ENCODE peak calls at places on chromosome 17, in seven cellular contexts. P is WTC11, Z is psoas muscle, D is IMR-90, J is cardiac muscle cell, U is dorsolateral prefrontal cortex, Y is uterus. M is an unnamed sample.

GRCh38 chr17:57296231-57296630 is 39.9 kb downstream of the MSI2 start:
- DNase-seq in P (no peak), Z (no peak), D (no peak), J (no peak), U (no peak), Y (no peak), M (no peak)

GRCh38 chr17:65163990-65164495 is 26.9 kb downstream of the RGS9 start:
- DNase-seq in P (no peak), Z (no peak), D (peak), J (no peak), U (no peak), Y (no peak), M (no peak)

GRCh38 chr17:269616-270514 is 82.7 kb downstream of the RPH3AL start:
- DNase-seq in P (no peak), Z (no peak), D (no peak), J (no peak), U (peak), Y (peak), M (no peak)

GRCh38 chr17:55323518-55324295 is 58.9 kb downstream of the HLF start:
- DNase-seq in P (no peak), Z (no peak), D (no peak), J (no peak), U (no peak), Y (no peak), M (no peak)

GRCh38 chr17:18187226-18187625 is 3.6 kb downstream of the ALKBH5 start:
- DNase-seq in P (no peak), Z (no peak), D (no peak), J (no peak), U (no peak), Y (no peak), M (no peak)

GRCh38 chr17:68497885-68498319 is 14.3 kb upstream of the PRKAR1A start:
- DNase-seq in P (no peak), Z (no peak), D (no peak), J (no peak), U (no peak), Y (no peak), M (no peak)

GRCh38 chr17:81733507-81734404 is 21.7 kb downstream of the SLC25A10 start:
- DNase-seq in P (peak), Z (peak), D (peak), J (peak), U (peak), Y (peak), M (peak)

GRCh38 chr17:73956595-73957465 is 246.6 kb upstream of the RPL38 start:
- DNase-seq in P (peak), Z (no peak), D (no peak), J (peak), U (peak), Y (no peak), M (peak)

GRCh38 chr17:40168262-40168832 is 8.9 kb upstream of the RAPGEFL1 start:
- DNase-seq in P (no peak), Z (no peak), D (peak), J (peak), U (no peak), Y (no peak), M (no peak)

GRCh38 chr17:33492731-33493260 is 199.7 kb upstream of the ASIC2 start:
- DNase-seq in P (no peak), Z (no peak), D (no peak), J (no peak), U (no peak), Y (no peak), M (no peak)

GRCh38 chr17:29080323-29080722 is 37.4 kb downstream of the PIPOX start:
- DNase-seq in P (no peak), Z (no peak), D (no peak), J (no peak), U (no peak), Y (no peak), M (no peak)

GRCh38 chr17:19897901-19898300 is 30.2 kb upstream of the ULK2 start:
- DNase-seq in P (no peak), Z (no peak), D (peak), J (no peak), U (no peak), Y (no peak), M (no peak)

GRCh38 chr17:27630607-27631408 is at the start of gene LGALS9:
- DNase-seq in P (no peak), Z (no peak), D (peak), J (no peak), U (no peak), Y (no peak), M (no peak)

GRCh38 chr17:65394811-65395472 is 166.5 kb downstream of the AXIN2 start:
- DNase-seq in P (no peak), Z (no peak), D (no peak), J (no peak), U (no peak), Y (no peak), M (no peak)

GRCh38 chr17:62882878-62883277 is 74.8 kb upstream of the MARCHF10 start:
- DNase-seq in P (no peak), Z (no peak), D (peak), J (no peak), U (no peak), Y (no peak), M (no peak)

GRCh38 chr17:72901098-72901497 is 191.4 kb downstream of the SLC39A11 start:
- DNase-seq in P (no peak), Z (no peak), D (no peak), J (no peak), U (no peak), Y (no peak), M (no peak)

GRCh38 chr17:81044764-81045589 is 10.0 kb downstream of the BAIAP2 start:
- DNase-seq in P (no peak), Z (peak), D (peak), J (no peak), U (no peak), Y (peak), M (no peak)

GRCh38 chr17:18139949-18140348 is 31.4 kb downstream of the MYO15A start:
- DNase-seq in P (peak), Z (no peak), D (peak), J (no peak), U (no peak), Y (no peak), M (no peak)

GRCh38 chr17:38600416-38600815 is 5.3 kb downstream of the SRCIN1 start:
- DNase-seq in P (no peak), Z (no peak), D (no peak), J (no peak), U (no peak), Y (no peak), M (no peak)

GRCh38 chr17:1730345-1731193 is 6.1 kb downstream of the WDR81 start:
- DNase-seq in P (no peak), Z (peak), D (peak), J (no peak), U (no peak), Y (peak), M (no peak)

GRCh38 chr17:7560172-7561027 is 1.3 kb upstream of the SENP3 start:
- DNase-seq in P (peak), Z (peak), D (peak), J (peak), U (peak), Y (peak), M (peak)
- TF ChIP-seq CTCF in P (peak), Z (peak), D (peak), J (peak), U (no peak), Y (peak), M (peak)

DNA sequence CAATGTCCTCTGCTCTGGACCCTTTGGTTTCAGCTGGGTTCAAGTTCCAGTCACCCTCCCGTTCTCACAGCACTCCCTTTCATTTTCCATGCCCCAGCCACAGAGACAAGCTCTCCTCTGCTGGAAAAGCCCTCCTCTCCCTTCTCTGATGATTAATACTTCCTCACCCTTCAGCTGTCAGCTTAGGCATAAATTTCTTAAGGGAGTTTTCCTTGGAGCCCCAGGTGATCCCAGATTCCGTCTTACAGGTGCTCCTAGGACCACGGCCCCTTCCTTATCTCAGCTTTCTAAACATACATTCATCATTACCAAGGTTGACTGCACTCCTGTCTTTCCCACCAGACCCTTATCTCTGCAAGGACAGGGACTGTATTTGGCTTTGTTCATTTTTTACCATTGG is 10.4 kb downstream of the CHAD start:
- DNase-seq in P (no peak), Z (no peak), D (no peak), J (no peak), U (no peak), Y (no peak), M (no peak)
- TF ChIP-seq CTCF in P (no peak), Z (no peak), D (no peak), J (no peak), U (no peak), Y (no peak), M (no peak)

DNA sequence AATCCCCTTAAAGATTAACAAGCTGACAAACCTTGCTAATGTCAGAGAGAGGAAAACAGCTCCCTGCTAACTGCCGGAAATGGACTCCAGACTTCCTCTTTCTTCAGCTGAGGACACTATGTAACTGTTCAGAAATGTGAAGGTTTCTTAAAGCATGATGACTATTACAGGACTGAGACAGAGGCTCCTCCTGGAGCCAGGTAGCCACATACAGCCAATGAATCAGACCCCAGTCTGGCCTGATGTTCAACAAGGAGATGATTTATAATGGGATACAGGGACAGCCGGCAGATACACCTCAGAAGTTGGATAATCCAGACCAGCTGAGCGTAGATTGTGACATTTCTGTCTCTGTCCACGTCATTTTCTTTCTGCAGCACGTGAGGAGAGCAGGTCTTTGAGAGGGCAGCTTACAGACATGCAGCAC is 216.2 kb downstream of the HS3ST3A1 start:
- DNase-seq in P (no peak), Z (no peak), D (peak), J (no peak), U (no peak), Y (no peak), M (no peak)
- TF ChIP-seq CTCF in P (no peak), Z (no peak), D (no peak), J (no peak), U (no peak), Y (no peak), M (no peak)

DNA sequence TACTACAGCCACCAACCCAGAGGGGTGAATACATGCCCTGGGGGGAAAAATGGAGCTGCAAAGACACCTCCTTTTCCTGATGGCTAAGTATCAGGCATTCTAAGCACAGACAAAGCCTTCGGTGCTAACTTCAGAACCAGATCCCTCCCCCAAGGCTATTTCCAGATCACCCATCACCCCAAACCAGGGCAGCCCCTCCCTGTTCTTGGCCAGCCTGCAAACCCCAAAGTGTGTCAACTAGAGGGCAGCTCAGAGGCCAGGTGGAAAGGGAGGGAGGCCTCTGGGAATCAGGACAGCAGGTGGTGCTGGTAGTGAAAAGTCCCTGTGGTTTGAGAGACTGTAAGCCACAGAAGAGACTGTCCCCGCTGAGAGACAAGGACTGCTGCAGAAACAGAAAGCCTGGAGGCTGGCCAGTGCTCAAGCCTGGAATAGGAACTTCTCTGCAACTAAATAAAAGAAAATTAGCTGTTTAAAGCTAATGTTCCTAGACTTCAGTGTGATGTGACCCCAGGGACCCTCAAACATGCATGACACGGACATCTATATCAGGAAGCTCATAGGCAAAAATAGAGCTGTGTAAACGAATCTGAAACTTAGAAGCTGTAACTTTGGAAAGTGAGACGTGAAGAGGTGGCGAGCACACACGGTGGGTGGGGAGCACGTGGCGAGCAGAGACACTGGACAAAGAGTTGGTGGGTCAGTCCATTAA is 9.1 kb downstream of the TUBG1 start:
- DNase-seq in P (peak), Z (peak), D (no peak), J (peak), U (no peak), Y (peak), M (peak)
- TF ChIP-seq CTCF in P (no peak), Z (peak), D (peak), J (peak), U (no peak), Y (no peak), M (peak)

DNA sequence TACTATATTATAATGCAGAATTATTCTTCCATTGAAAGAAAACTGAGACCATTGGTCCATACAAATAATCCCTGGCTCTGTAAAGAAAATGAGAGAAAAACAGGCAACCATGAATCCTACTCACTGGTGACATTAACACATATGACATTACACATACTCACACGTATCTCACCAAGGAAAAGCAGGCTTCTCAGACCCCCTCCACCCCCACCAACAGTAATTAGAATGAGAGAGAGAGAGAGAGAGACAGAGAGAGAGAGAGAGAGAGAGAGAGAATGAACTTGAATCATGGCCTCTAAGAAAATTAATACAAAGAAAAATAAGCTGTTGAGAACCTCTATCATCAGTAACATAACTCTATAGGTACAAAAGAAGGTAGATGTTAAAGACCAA is 132.0 kb downstream of the SNX11 start:
- DNase-seq in P (no peak), Z (no peak), D (no peak), J (no peak), U (no peak), Y (no peak), M (no peak)
- TF ChIP-seq CTCF in P (no peak), Z (no peak), D (no peak), J (no peak), U (no peak), Y (no peak), M (no peak)

GRCh38 chr17:79147791-79148506 is 73.3 kb downstream of the ENGASE start:
- DNase-seq in P (no peak), Z (no peak), D (no peak), J (no peak), U (no peak), Y (no peak), M (no peak)
- TF ChIP-seq CTCF in P (no peak), Z (no peak), D (no peak), J (no peak), U (no peak), Y (no peak), M (no peak)

DNA sequence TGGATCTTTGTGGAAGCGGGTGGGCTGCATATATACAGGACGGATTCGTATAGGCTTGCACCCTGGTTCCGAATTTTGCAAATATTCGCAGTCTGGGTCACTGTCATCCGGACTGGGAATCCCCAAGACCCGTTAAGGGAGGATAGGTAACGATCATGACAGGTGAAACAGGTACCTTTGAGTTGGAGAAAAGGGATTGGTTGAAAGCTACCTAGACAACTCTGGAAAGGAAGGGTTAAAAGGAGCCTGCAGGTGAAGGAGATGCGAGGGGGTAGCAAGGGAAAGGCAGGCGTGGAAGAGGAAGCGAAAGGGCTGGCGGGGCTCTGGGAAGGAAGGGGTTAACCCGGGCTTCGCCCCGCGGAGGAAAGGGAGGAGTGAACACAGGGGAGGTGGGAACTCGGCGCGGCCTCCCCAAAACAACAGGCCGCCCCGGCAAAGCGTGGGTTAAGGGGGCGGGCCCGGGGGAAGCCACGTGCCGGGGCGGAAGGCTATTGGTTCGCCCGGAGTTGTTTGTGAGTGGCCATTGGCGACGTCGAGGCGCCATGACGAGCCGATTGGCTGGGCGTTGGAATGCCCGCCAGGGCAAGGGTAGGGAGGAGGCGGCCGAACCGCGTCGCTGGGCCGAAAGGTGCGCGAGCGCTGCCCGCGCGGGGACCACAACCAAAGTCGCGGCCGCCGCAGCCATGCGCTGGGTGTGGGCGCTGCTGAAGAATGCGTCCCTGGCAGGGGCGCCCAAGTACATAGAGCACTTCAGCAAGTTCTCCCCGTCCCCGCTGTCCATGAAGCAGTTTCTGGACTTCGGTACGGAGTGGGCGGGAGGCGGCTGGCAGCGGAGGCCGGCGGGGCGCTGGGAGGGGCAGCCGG is at the start of gene PDK2:
- DNase-seq in P (peak), Z (peak), D (peak), J (peak), U (peak), Y (peak), M (peak)
- TF ChIP-seq CTCF in P (no peak), Z (no peak), D (no peak), J (no peak), U (no peak), Y (no peak), M (no peak)

GRCh38 chr17:75632428-75632827 is 806 bp upstream of the SMIM5 start:
- DNase-seq in P (no peak), Z (peak), D (no peak), J (no peak), U (no peak), Y (no peak), M (no peak)

GRCh38 chr17:75634754-75635609 is 1.7 kb downstream of the SMIM5 start:
- DNase-seq in P (no peak), Z (peak), D (no peak), J (no peak), U (no peak), Y (peak), M (no peak)

GRCh38 chr17:75634376-75634740 is 1.1 kb downstream of the SMIM5 start:
- DNase-seq in P (no peak), Z (peak), D (no peak), J (no peak), U (no peak), Y (no peak), M (no peak)

GRCh38 chr17:75632863-75633483 is at the start of gene SMIM5:
- DNase-seq in P (peak), Z (peak), D (peak), J (peak), U (peak), Y (peak), M (peak)

DNA sequence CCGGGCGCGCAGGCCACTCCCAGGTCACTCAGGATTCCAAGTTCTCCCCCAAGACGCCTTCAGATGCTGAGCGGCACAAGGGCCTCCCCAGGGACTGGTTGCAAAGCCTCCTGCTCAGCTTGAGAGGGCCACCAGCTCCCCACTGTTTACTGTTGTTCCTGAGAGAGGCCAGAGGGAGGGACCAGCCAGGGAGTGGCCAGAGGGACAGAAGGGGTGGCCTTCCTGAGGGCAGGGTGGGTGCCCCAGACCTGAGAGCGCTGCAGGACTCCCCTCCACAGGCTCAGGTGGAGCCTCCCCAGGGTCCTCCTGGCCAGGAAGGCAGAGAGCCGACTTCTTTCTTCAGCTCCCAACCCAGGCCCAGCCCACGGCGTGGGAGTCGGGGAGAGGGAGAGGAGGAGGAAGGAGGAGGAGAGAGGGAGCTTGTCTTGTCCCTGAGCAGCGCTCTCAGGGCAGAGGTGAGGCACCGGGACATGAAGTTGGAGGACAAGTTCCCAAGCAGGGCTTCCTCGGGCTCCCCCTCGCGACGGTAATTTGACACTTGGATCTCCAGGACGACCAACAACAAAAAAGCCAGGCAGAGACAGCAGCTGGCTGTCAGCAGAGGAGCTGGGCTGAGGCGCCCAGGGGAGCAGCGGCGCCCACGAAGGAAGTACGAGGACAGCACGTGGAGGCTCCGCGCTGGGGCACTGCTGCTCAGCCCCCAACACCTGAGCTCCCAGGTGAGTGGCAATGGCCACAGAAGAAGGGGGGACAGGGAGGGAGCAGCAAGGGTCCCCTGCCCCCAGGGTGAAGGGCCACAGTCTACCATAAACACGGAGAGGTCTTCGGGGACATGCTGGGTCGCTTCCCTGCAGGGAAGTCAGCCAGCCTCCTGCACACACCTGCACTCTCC is 496 bp downstream of the SMIM5 start:
- DNase-seq in P (peak), Z (peak), D (peak), J (peak), U (peak), Y (peak), M (peak)
- TF ChIP-seq CTCF in P (no peak), Z (peak), D (peak), J (peak), U (peak), Y (peak), M (peak)

GRCh38 chr17:76540381-76541300 is 797 bp downstream of the PRCD start:
- DNase-seq in P (peak), Z (peak), D (peak), J (peak), U (peak), Y (peak), M (peak)
- TF ChIP-seq CTCF in P (no peak), Z (peak), D (peak), J (peak), U (no peak), Y (peak), M (peak)